ENCODE peak calls at places on chromosome 11, in nine cellular contexts. J, U, M, V, K, C, I, S and N are unnamed samples.

GRCh38 chr11:75188671-75189070 is 37.8 kb downstream of the SLCO2B1 start:
- DNase-seq in U (no peak), K (peak), V (no peak), I (no peak), S (no peak), C (no peak), J (no peak), M (no peak), N (no peak)

GRCh38 chr11:121887564-121887963 is 228.5 kb downstream of the BLID start:
- DNase-seq in V (no peak), S (no peak), J (no peak), M (no peak), I (no peak), U (no peak), C (no peak), K (peak), N (no peak)

GRCh38 chr11:117861151-117862018 is 15.1 kb downstream of the FXYD6 start:
- DNase-seq in S (no peak), M (no peak), U (peak), I (no peak), J (no peak), V (no peak), K (no peak), C (peak), N (no peak)

GRCh38 chr11:36622431-36623136 is 24.5 kb upstream of the RAG2 start:
- DNase-seq in C (no peak), S (peak), M (peak), J (peak), K (peak), V (peak), I (no peak), U (peak), N (peak)

GRCh38 chr11:131658952-131659351 is 288.5 kb downstream of the NTM start:
- DNase-seq in U (no peak), S (no peak), I (no peak), J (no peak), K (no peak), C (no peak), M (no peak), V (no peak), N (no peak)

GRCh38 chr11:848380-848931 is 5.8 kb downstream of the TSPAN4 start:
- DNase-seq in I (no peak), M (no peak), J (no peak), C (peak), S (no peak), U (no peak), V (peak), K (no peak), N (no peak)

GRCh38 chr11:9260182-9261146 is 4.7 kb downstream of the DENND5A start:
- DNase-seq in S (no peak), I (no peak), V (no peak), M (no peak), J (no peak), K (no peak), C (peak), U (no peak), N (no peak)

GRCh38 chr11:76664578-76665061 is 5.9 kb downstream of the LRRC32 start:
- DNase-seq in U (no peak), S (no peak), K (no peak), C (no peak), I (no peak), J (no peak), M (no peak), V (no peak), N (no peak)

GRCh38 chr11:23233075-23233474 is 372.8 kb upstream of the CCDC179 start:
- DNase-seq in S (no peak), K (no peak), V (peak), I (no peak), C (no peak), M (peak), U (peak), J (peak), N (peak)

GRCh38 chr11:9069256-9069655 is 22.1 kb downstream of the SCUBE2 start:
- DNase-seq in C (no peak), M (no peak), I (no peak), J (no peak), V (no peak), K (no peak), U (no peak), S (no peak), N (no peak)

GRCh38 chr11:128039140-128040021 is 548.0 kb downstream of the ETS1 start:
- DNase-seq in I (no peak), M (peak), V (peak), U (peak), C (peak), S (peak), K (peak), J (peak), N (peak)

GRCh38 chr11:65295001-65295400 is 19.7 kb upstream of the CDC42EP2 start:
- DNase-seq in K (no peak), V (no peak), M (no peak), S (no peak), I (no peak), J (no peak), C (no peak), U (no peak), N (no peak)

GRCh38 chr11:11793073-11793472 is 48.7 kb upstream of the USP47 start:
- DNase-seq in M (no peak), V (no peak), J (no peak), K (no peak), U (no peak), I (no peak), C (no peak), S (no peak), N (no peak)

GRCh38 chr11:15157181-15157580 is 42.5 kb downstream of the INSC start:
- DNase-seq in K (no peak), M (peak), U (peak), C (no peak), J (peak), S (peak), I (no peak), V (peak), N (peak)

GRCh38 chr11:132405728-132406127 is 1035.3 kb downstream of the NTM start:
- DNase-seq in I (no peak), U (no peak), J (no peak), K (no peak), M (no peak), S (no peak), C (no peak), V (no peak), N (no peak)

GRCh38 chr11:3737386-3737933 is 59.9 kb downstream of the NUP98 start:
- DNase-seq in K (no peak), U (no peak), V (no peak), I (no peak), J (no peak), C (no peak), S (no peak), M (no peak), N (no peak)

GRCh38 chr11:128713595-128713994 is 19.7 kb downstream of the FLI1 start:
- DNase-seq in K (no peak), V (no peak), C (no peak), M (no peak), J (peak), S (no peak), U (no peak), I (no peak), N (no peak)

GRCh38 chr11:40227730-40228129 is 1231.7 kb downstream of the LRRC4C start:
- DNase-seq in S (no peak), I (no peak), C (no peak), K (no peak), V (no peak), J (no peak), U (no peak), M (no peak), N (no peak)

GRCh38 chr11:6545917-6546605 is 49.0 kb downstream of the DNHD1 start:
- DNase-seq in I (no peak), U (no peak), K (no peak), C (no peak), V (no peak), M (no peak), J (no peak), S (no peak), N (no peak)

GRCh38 chr11:77187105-77187750 is 59.2 kb downstream of the MYO7A start:
- DNase-seq in M (no peak), S (no peak), U (no peak), J (no peak), C (no peak), K (no peak), I (no peak), V (no peak), N (no peak)

GRCh38 chr11:19650929-19651487 is 61.6 kb upstream of the NAV2 start:
- DNase-seq in M (no peak), V (no peak), U (no peak), K (no peak), C (no peak), I (no peak), S (no peak), J (no peak), N (no peak)

GRCh38 chr11:68659158-68659921 is 25.0 kb upstream of the GAL start:
- DNase-seq in M (peak), I (no peak), U (peak), V (peak), S (peak), J (peak), K (peak), C (no peak), N (peak)

GRCh38 chr11:105109855-105110750 is 29.5 kb downstream of the CARD18 start:
- DNase-seq in C (no peak), V (peak), I (no peak), M (peak), U (peak), S (no peak), J (no peak), K (no peak), N (peak)

DNA sequence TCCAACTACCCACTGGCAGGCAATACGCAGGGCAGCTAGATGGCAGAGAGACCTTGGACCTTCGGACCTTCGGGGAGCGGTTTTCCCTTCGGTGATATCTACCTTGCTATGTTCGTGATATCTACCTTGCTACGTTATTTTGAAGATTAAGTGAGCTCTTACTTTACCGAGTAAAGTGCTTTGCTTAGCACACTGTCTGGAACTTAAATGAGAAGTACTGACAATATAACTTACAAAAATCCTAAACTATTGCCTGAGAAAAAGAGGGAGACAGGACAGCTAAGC is 1.0 kb upstream of the PRDM10 start:
- DNase-seq in J (no peak), S (no peak), C (no peak), I (no peak), K (no peak), V (no peak), U (no peak), M (no peak), N (no peak)
- TF ChIP-seq CTCF in J (no peak), S (no peak), C (no peak), I (no peak), K (no peak), V (no peak), U (no peak), M (no peak), N (peak)

GRCh38 chr11:60852639-60853468 is 2.9 kb downstream of the PTGDR2 start:
- DNase-seq in C (no peak), S (no peak), U (no peak), J (no peak), K (peak), M (no peak), I (no peak), V (no peak), N (no peak)
- H3K4me3 ChIP-seq in C (peak), S (no peak), U (no peak), J (no peak), K (no peak), M (no peak), I (no peak), V (no peak), N (no peak)

DNA sequence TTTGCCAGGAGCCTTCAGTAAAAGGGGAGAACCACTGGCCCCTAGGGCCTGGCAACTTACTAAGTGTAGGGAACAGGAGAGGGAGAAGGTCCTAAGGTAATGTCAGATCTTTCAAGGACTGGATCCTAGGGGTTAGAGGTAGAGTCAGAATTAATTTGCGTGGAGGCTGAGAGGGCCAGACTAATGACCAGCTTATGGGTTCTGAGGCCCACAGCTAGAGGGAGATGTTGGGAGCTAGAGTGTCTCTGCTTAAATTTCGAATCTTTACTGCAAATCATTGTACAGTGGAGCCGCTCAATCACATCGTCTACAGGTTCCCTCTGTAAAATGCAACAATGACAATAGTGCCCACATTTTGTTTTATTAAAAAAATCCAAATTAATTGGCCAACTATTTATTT is 31.4 kb downstream of the CLMP start:
- DNase-seq in C (no peak), J (no peak), S (no peak), I (no peak), V (no peak), K (no peak), M (no peak), U (no peak), N (no peak)
- TF ChIP-seq CTCF in C (no peak), J (no peak), S (peak), I (no peak), V (peak), K (no peak), M (no peak), U (peak), N (peak)

GRCh38 chr11:94585375-94585774 is 18.2 kb downstream of the PIWIL4 start:
- DNase-seq in C (no peak), I (no peak), K (no peak), U (no peak), V (no peak), S (no peak), M (no peak), J (no peak), N (no peak)

GRCh38 chr11:94583213-94583884 is 16.2 kb downstream of the PIWIL4 start:
- DNase-seq in M (no peak), J (no peak), I (no peak), S (no peak), C (no peak), V (no peak), U (no peak), K (no peak), N (no peak)

GRCh38 chr11:94586546-94586945 is 19.4 kb downstream of the PIWIL4 start:
- DNase-seq in S (no peak), K (no peak), U (no peak), J (no peak), I (no peak), C (no peak), M (no peak), V (no peak), N (no peak)

GRCh38 chr11:94581926-94582325 is 14.8 kb downstream of the PIWIL4 start:
- DNase-seq in U (no peak), S (no peak), I (no peak), V (no peak), C (no peak), K (no peak), M (no peak), J (no peak), N (no peak)

DNA sequence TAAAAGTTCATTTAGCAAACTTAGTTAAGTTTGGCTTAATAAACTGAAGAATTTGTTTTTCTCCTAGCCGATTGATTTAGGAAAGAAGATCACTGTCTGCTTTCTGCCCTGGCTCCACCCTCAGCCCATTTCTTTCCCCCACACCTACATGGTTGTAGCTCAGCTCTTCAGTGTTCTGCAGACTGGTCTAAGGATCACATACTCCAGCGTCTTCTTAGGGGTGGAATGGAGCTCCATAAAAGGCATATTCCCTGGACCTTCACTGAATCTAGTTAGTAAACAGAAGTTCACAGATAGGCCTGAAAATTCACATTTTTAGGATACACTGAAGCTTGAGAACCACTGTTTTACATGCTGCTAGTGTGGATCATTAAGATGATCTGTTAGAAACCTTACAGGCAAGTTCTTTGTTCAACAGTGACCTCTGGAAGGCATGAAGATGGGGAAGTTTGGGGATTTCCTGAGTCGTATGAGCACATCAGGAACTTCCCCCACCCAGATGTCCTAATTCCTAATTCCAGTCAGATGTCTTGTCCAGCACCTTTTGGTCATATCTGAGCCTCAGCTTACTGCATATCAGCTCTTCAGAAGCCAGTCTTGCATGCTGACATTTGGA is 16.8 kb downstream of the PIWIL4 start:
- DNase-seq in M (peak), V (peak), S (no peak), J (peak), I (no peak), K (peak), C (no peak), U (peak), N (peak)
- H3K4me3 ChIP-seq in M (no peak), V (no peak), S (no peak), J (no peak), I (no peak), K (no peak), C (no peak), U (no peak), N (no peak)

DNA sequence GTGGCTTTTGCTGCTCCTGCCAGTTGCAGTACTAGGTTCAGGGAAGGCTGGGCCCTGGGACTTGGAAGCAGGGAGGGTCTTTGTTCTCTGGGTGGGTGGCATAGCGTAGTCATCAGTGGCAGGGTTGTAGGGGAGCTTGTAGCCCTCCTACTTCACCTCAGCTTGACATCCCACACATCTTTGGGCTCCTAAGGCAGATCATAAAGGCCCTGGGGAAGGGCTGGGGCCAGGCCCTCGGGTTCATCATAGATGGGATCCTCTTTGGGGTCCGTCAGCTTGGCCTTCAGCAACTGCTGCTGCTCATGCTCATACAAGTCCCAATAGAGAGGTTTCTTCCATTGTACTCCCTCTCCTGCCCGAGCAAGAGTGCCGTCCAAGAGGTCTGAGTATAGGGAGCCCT is 6.0 kb upstream of the PHOX2A start:
- DNase-seq in I (no peak), S (no peak), K (no peak), J (no peak), M (no peak), U (no peak), C (no peak), V (no peak), N (no peak)
- TF ChIP-seq CTCF in I (no peak), S (no peak), K (no peak), J (no peak), M (no peak), U (no peak), C (no peak), V (no peak), N (no peak)

GRCh38 chr11:2517016-2517385 is 72.2 kb downstream of the KCNQ1 start:
- DNase-seq in M (no peak), J (no peak), K (no peak), C (no peak), S (no peak), I (no peak), V (no peak), U (no peak), N (no peak)
- H3K4me3 ChIP-seq in M (no peak), J (no peak), K (no peak), C (no peak), S (no peak), I (no peak), V (no peak), U (no peak), N (no peak)